ENCODE peak calls at places on chromosomes 16 and 17, in five cellular contexts. One of them, this sample, is unnamed.

GRCh38 chr17:64641499-64641898 is 20.6 kb downstream of the SMURF2 start:
- DNase-seq in mesenchymal stem cell: peak; percentile 85
- DNase-seq in H1: no peak
- DNase-seq in trophoblast cell: peak; percentile 89
- DNase-seq in H9: no peak
- DNase-seq in this sample: no peak

GRCh38 chr16:88815901-88816589 is 4.3 kb upstream of the APRT start:
- DNase-seq in trophoblast cell: no peak
- DNase-seq in H1: no peak
- DNase-seq in H9: peak; percentile 76
- DNase-seq in mesenchymal stem cell: peak; percentile 27
- DNase-seq in this sample: no peak

GRCh38 chr17:33927732-33928133 is 327.4 kb upstream of the CCL2 start:
- DNase-seq in mesenchymal stem cell: no peak
- DNase-seq in H9: no peak
- DNase-seq in H1: no peak
- DNase-seq in trophoblast cell: no peak
- DNase-seq in this sample: no peak

GRCh38 chr16:65697061-65697460 is 575.2 kb upstream of the CDH11 start:
- DNase-seq in H1: no peak
- DNase-seq in mesenchymal stem cell: no peak
- DNase-seq in trophoblast cell: no peak
- DNase-seq in H9: no peak
- DNase-seq in this sample: no peak

GRCh38 chr17:64180089-64180488 is 50.1 kb upstream of the ERN1 start:
- DNase-seq in mesenchymal stem cell: no peak
- DNase-seq in H1: no peak
- DNase-seq in trophoblast cell: no peak
- DNase-seq in H9: no peak
- DNase-seq in this sample: no peak

GRCh38 chr16:47599512-47599911 is 138.4 kb downstream of the PHKB start:
- DNase-seq in trophoblast cell: no peak
- DNase-seq in H9: no peak
- DNase-seq in H1: no peak
- DNase-seq in mesenchymal stem cell: no peak
- DNase-seq in this sample: no peak

GRCh38 chr17:8154608-8155152 is 2.5 kb upstream of the PER1 start:
- DNase-seq in trophoblast cell: no peak
- DNase-seq in H9: no peak
- DNase-seq in mesenchymal stem cell: no peak
- DNase-seq in H1: no peak
- DNase-seq in this sample: no peak

GRCh38 chr17:1494736-1495253 is 2.3 kb upstream of the MYO1C start:
- DNase-seq in trophoblast cell: no peak
- DNase-seq in H1: no peak
- DNase-seq in H9: no peak
- DNase-seq in mesenchymal stem cell: no peak
- DNase-seq in this sample: no peak

GRCh38 chr16:3819741-3820724 is 60.5 kb downstream of the CREBBP start:
- DNase-seq in H9: no peak
- DNase-seq in mesenchymal stem cell: peak; percentile 83
- DNase-seq in trophoblast cell: no peak
- DNase-seq in H1: no peak
- DNase-seq in this sample: no peak

GRCh38 chr16:53482123-53482522 is 20.9 kb downstream of the AKTIP start:
- DNase-seq in H1: no peak
- DNase-seq in H9: no peak
- DNase-seq in mesenchymal stem cell: peak; percentile 4
- DNase-seq in trophoblast cell: peak; percentile 19
- DNase-seq in this sample: no peak

GRCh38 chr16:83743720-83744119 is 64.1 kb upstream of the HSBP1 start:
- DNase-seq in H9: no peak
- DNase-seq in H1: no peak
- DNase-seq in trophoblast cell: no peak
- DNase-seq in mesenchymal stem cell: no peak
- DNase-seq in this sample: no peak

GRCh38 chr16:55701442-55702319 is 45.9 kb downstream of the SLC6A2 start:
- DNase-seq in trophoblast cell: peak; percentile 32
- DNase-seq in mesenchymal stem cell: peak; percentile 37
- DNase-seq in H1: no peak
- DNase-seq in H9: peak; percentile 76
- DNase-seq in this sample: peak; percentile 23

GRCh38 chr17:69916761-69917160 is 158.3 kb upstream of the KCNJ16 start:
- DNase-seq in trophoblast cell: no peak
- DNase-seq in H9: no peak
- DNase-seq in mesenchymal stem cell: no peak
- DNase-seq in H1: no peak
- DNase-seq in this sample: no peak

GRCh38 chr17:32746280-32746679 is 130.6 kb downstream of the MYO1D start:
- DNase-seq in mesenchymal stem cell: no peak
- DNase-seq in trophoblast cell: peak; percentile 33
- DNase-seq in H9: no peak
- DNase-seq in H1: no peak
- DNase-seq in this sample: no peak

GRCh38 chr16:1271380-1271749 is 15.5 kb downstream of the TPSD1 start:
- DNase-seq in mesenchymal stem cell: no peak
- DNase-seq in H1: no peak
- DNase-seq in H9: no peak
- DNase-seq in trophoblast cell: no peak
- DNase-seq in this sample: no peak

GRCh38 chr17:77965354-77965753 is 6.9 kb downstream of the TNRC6C start:
- DNase-seq in trophoblast cell: no peak
- DNase-seq in H9: no peak
- DNase-seq in H1: no peak
- DNase-seq in mesenchymal stem cell: no peak
- DNase-seq in this sample: no peak

GRCh38 chr16:4654387-4654901 is 29.8 kb downstream of the MGRN1 start:
- DNase-seq in mesenchymal stem cell: no peak
- DNase-seq in H1: no peak
- DNase-seq in trophoblast cell: no peak
- DNase-seq in H9: no peak
- DNase-seq in this sample: no peak

GRCh38 chr16:15803608-15804007 is 53.2 kb downstream of the MYH11 start:
- DNase-seq in mesenchymal stem cell: no peak
- DNase-seq in trophoblast cell: no peak
- DNase-seq in H9: no peak
- DNase-seq in H1: no peak
- DNase-seq in this sample: no peak

GRCh38 chr17:42251115-42251514 is 25.1 kb downstream of the STAT5B start:
- DNase-seq in trophoblast cell: no peak
- DNase-seq in H1: no peak
- DNase-seq in mesenchymal stem cell: no peak
- DNase-seq in H9: no peak
- DNase-seq in this sample: no peak

GRCh38 chr16:24986512-24987303 is 28.5 kb downstream of the ARHGAP17 start:
- DNase-seq in H1: no peak
- DNase-seq in trophoblast cell: peak; percentile 73
- DNase-seq in mesenchymal stem cell: peak; percentile 94
- DNase-seq in H9: no peak
- DNase-seq in this sample: no peak

GRCh38 chr17:59361916-59362810 is 30.7 kb downstream of the YPEL2 start:
- DNase-seq in H9: no peak
- DNase-seq in trophoblast cell: no peak
- DNase-seq in mesenchymal stem cell: peak; percentile 91
- DNase-seq in H1: no peak
- DNase-seq in this sample: no peak

GRCh38 chr16:67431805-67432476 is 1.0 kb downstream of the HSD11B2 start:
- DNase-seq in trophoblast cell: no peak
- DNase-seq in mesenchymal stem cell: no peak
- DNase-seq in H9: peak; percentile 74
- DNase-seq in H1: no peak
- DNase-seq in this sample: peak; percentile 20

GRCh38 chr17:29070795-29071194 is 27.9 kb downstream of the PIPOX start:
- DNase-seq in H1: no peak
- DNase-seq in H9: no peak
- DNase-seq in trophoblast cell: no peak
- DNase-seq in mesenchymal stem cell: no peak
- DNase-seq in this sample: no peak

GRCh38 chr17:3660311-3660891 is 8.0 kb downstream of the TAX1BP3 start:
- DNase-seq in H1: no peak
- DNase-seq in trophoblast cell: no peak
- DNase-seq in mesenchymal stem cell: no peak
- DNase-seq in H9: peak; percentile 31
- DNase-seq in this sample: no peak

GRCh38 chr17:76491271-76492184 is 9.7 kb downstream of the RHBDF2 start:
- DNase-seq in trophoblast cell: no peak
- DNase-seq in H1: no peak
- DNase-seq in H9: no peak
- DNase-seq in mesenchymal stem cell: no peak
- DNase-seq in this sample: no peak

GRCh38 chr16:69567031-69567680 is 1.4 kb downstream of the NFAT5 start:
- DNase-seq in trophoblast cell: peak; percentile 78
- DNase-seq in H1: no peak
- DNase-seq in mesenchymal stem cell: no peak
- DNase-seq in H9: peak; percentile 39
- DNase-seq in this sample: no peak

GRCh38 chr16:20803561-20804214 is 2.6 kb downstream of the ERI2 start:
- DNase-seq in mesenchymal stem cell: no peak
- DNase-seq in H9: no peak
- DNase-seq in H1: no peak
- DNase-seq in trophoblast cell: no peak
- DNase-seq in this sample: no peak
- H2BK12ac ChIP-seq in mesenchymal stem cell: no peak overlapping the region
- H2BK12ac ChIP-seq in H9: no peak overlapping the region
- H2BK12ac ChIP-seq in H1: no peak overlapping the region
- H2BK12ac ChIP-seq in trophoblast cell: no peak overlapping the region
- H2BK12ac ChIP-seq in this sample: no peak overlapping the region

GRCh38 chr16:85553436-85554113 is 59.5 kb upstream of the GSE1 start:
- DNase-seq in trophoblast cell: peak; percentile 70
- DNase-seq in H9: peak; percentile 73
- DNase-seq in mesenchymal stem cell: peak; percentile 71
- DNase-seq in H1: no peak
- DNase-seq in this sample: peak; percentile 85
- H2BK120ac ChIP-seq in trophoblast cell: peak overlapping the region; percentile 12
- H2BK120ac ChIP-seq in H9: no peak overlapping the region
- H2BK120ac ChIP-seq in mesenchymal stem cell: peak overlapping the region; percentile 82
- H2BK120ac ChIP-seq in H1: peak overlapping the region; percentile 47
- H2BK120ac ChIP-seq in this sample: no peak overlapping the region

GRCh38 chr16:85445779-85446222 is 167.3 kb upstream of the GSE1 start:
- DNase-seq in trophoblast cell: no peak
- DNase-seq in mesenchymal stem cell: no peak
- DNase-seq in H1: no peak
- DNase-seq in H9: no peak
- DNase-seq in this sample: no peak

GRCh38 chr16:85446846-85447656 is 166.1 kb upstream of the GSE1 start:
- DNase-seq in H9: no peak
- DNase-seq in trophoblast cell: no peak
- DNase-seq in H1: no peak
- DNase-seq in mesenchymal stem cell: no peak
- DNase-seq in this sample: no peak

GRCh38 chr16:85443116-85443515 is 170.0 kb upstream of the GSE1 start:
- DNase-seq in H1: no peak
- DNase-seq in mesenchymal stem cell: no peak
- DNase-seq in H9: no peak
- DNase-seq in trophoblast cell: no peak
- DNase-seq in this sample: no peak

GRCh38 chr16:85443531-85443930 is 169.6 kb upstream of the GSE1 start:
- DNase-seq in mesenchymal stem cell: no peak
- DNase-seq in H1: no peak
- DNase-seq in trophoblast cell: no peak
- DNase-seq in H9: no peak
- DNase-seq in this sample: no peak

DNA sequence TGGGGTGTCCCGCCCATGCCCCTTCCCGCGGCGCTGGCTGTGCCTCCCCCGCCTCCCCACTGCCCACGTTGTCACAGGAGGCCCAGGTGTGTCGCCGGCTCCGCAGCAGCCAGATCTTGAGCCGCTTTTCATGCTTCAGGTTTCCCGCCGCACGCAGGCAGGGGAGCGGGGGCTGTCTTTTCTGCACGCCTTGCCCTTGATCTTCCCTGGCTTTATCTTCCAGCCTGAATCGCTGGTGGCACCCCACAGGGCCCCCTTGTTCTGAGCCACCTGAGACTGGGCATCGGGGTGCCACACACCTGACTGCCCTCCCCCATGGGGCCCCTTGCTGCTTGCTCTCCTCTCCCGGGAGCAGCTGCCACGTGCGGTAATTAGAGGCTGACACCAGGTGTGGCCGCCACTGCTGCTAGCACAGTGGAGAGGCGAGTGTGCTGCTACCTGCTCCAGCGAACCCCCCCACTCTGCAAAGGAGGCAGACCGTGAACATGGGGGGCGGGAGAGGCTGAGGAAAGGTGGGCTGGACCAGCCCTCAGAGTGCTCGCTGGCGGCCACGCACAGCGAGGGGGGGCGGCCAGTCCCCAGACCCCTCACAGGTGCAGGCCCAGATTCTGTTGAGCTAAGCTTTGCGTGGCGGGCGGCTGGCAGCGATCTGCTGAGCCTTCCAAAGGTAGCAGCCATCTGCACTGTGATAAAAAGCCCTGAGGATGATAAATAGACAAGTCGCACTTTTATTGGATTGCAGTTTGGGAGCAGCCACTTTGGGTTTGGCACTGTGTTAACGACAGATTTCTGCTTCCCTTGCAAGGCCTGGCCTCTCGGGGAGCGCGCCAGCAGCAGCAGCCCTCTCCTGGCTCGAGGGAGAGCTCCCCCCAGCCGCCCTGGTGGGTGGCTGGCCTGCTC is 168.0 kb upstream of the GSE1 start:
- DNase-seq in H1: no peak
- DNase-seq in trophoblast cell: no peak
- DNase-seq in H9: peak; percentile 68
- DNase-seq in mesenchymal stem cell: no peak
- DNase-seq in this sample: no peak
- H2BK12ac ChIP-seq in H1: peak overlapping the region; percentile 75
- H2BK12ac ChIP-seq in trophoblast cell: no peak overlapping the region
- H2BK12ac ChIP-seq in H9: no peak overlapping the region
- H2BK12ac ChIP-seq in mesenchymal stem cell: no peak overlapping the region
- H2BK12ac ChIP-seq in this sample: no peak overlapping the region

GRCh38 chr17:47310186-47310733 is 13.5 kb upstream of the EFCAB13 start:
- DNase-seq in trophoblast cell: no peak
- DNase-seq in mesenchymal stem cell: no peak
- DNase-seq in H1: no peak
- DNase-seq in H9: no peak
- DNase-seq in this sample: no peak
- H2BK120ac ChIP-seq in trophoblast cell: no peak overlapping the region
- H2BK120ac ChIP-seq in mesenchymal stem cell: no peak overlapping the region
- H2BK120ac ChIP-seq in H1: no peak overlapping the region
- H2BK120ac ChIP-seq in H9: no peak overlapping the region
- H2BK120ac ChIP-seq in this sample: no peak overlapping the region

GRCh38 chr17:81539961-81540675 is 11.9 kb downstream of the FSCN2 start:
- DNase-seq in trophoblast cell: no peak
- DNase-seq in H1: no peak
- DNase-seq in H9: no peak
- DNase-seq in mesenchymal stem cell: no peak
- DNase-seq in this sample: no peak
- H2BK12ac ChIP-seq in trophoblast cell: no peak overlapping the region
- H2BK12ac ChIP-seq in H1: no peak overlapping the region
- H2BK12ac ChIP-seq in H9: no peak overlapping the region
- H2BK12ac ChIP-seq in mesenchymal stem cell: no peak overlapping the region
- H2BK12ac ChIP-seq in this sample: no peak overlapping the region

This sample was measured in neuronal stem cell.